ENCODE peak calls at places on chromosomes 12 and 14, in five cellular contexts. S, W, T, R and F are unnamed samples.

GRCh38 chr14:51581017-51581881 is 70.5 kb upstream of the FRMD6 start:
- DNase-seq in R (no peak), S (no peak), T (no peak), W (no peak), F (no peak)

GRCh38 chr12:68750506-68750905 is 4.5 kb downstream of the SLC35E3 start:
- DNase-seq in R (no peak), T (no peak), W (no peak), S (no peak), F (no peak)

GRCh38 chr14:100530270-100531072 is 56.7 kb downstream of the BEGAIN start:
- DNase-seq in W (no peak), R (no peak), T (no peak), S (no peak), F (no peak)

GRCh38 chr14:72894623-72895378 is 900 bp upstream of the DPF3 start:
- DNase-seq in W (no peak), T (no peak), R (no peak), S (no peak), F (no peak)

GRCh38 chr12:1608783-1609119 is 14.4 kb upstream of the FBXL14 start:
- DNase-seq in S (no peak), W (no peak), R (no peak), T (no peak), F (peak)

GRCh38 chr14:70278281-70278680 is 81.2 kb downstream of the COX16 start:
- DNase-seq in W (no peak), S (no peak), T (no peak), R (no peak), F (no peak)

GRCh38 chr14:53956427-53957201 is at the start of gene BMP4:
- DNase-seq in R (no peak), S (peak), W (peak), T (peak), F (no peak)

GRCh38 chr12:80099259-80099658 is at the start of gene OTOGL:
- DNase-seq in S (no peak), T (no peak), W (no peak), R (no peak), F (no peak)

GRCh38 chr14:78455896-78456435 is 285.8 kb downstream of the NRXN3 start:
- DNase-seq in W (no peak), T (no peak), S (no peak), R (no peak), F (no peak)

GRCh38 chr14:56996721-56997399 is 186.6 kb upstream of the OTX2 start:
- DNase-seq in W (no peak), S (no peak), R (no peak), T (no peak), F (no peak)

GRCh38 chr14:92560106-92560865 is 46.7 kb downstream of the RIN3 start:
- DNase-seq in R (peak), S (no peak), W (no peak), T (no peak), F (no peak)

GRCh38 chr14:92122351-92122677 is 545 bp downstream of the CPSF2 start:
- DNase-seq in T (peak), R (no peak), S (no peak), W (no peak), F (no peak)